ENCODE peak calls at places on chromosomes 5 and 9, in ten cellular contexts. One of them, this sample, is unnamed.
A peak's percentile ranks its signal among the peaks of the same experiment; 100 is the strongest.

GRCh38 chr9:136608331-136609159 is 54.2 kb upstream of the EGFL7 start:
- DNase-seq in suprapubic skin: no peak
- DNase-seq in HepG2: no peak
- DNase-seq in K562: no peak
- DNase-seq in sigmoid colon: no peak
- DNase-seq in SK-N-SH: no peak
- DNase-seq in upper lobe of left lung: peak; percentile 61
- DNase-seq in esophagus muscularis mucosa: no peak
- DNase-seq in GM12878: no peak
- DNase-seq in stomach: no peak
- DNase-seq in this sample: no peak

GRCh38 chr5:29852329-29852728 is 1341.2 kb upstream of the CDH6 start:
- DNase-seq in GM12878: no peak
- DNase-seq in esophagus muscularis mucosa: no peak
- DNase-seq in SK-N-SH: no peak
- DNase-seq in sigmoid colon: no peak
- DNase-seq in stomach: no peak
- DNase-seq in K562: no peak
- DNase-seq in HepG2: no peak
- DNase-seq in upper lobe of left lung: no peak
- DNase-seq in suprapubic skin: no peak
- DNase-seq in this sample: no peak

GRCh38 chr9:132849168-132849831 is 28.8 kb downstream of the AK8 start:
- DNase-seq in K562: no peak
- DNase-seq in suprapubic skin: no peak
- DNase-seq in SK-N-SH: peak; percentile 81
- DNase-seq in stomach: peak; percentile 85
- DNase-seq in esophagus muscularis mucosa: no peak
- DNase-seq in HepG2: no peak
- DNase-seq in upper lobe of left lung: no peak
- DNase-seq in sigmoid colon: peak; percentile 93
- DNase-seq in GM12878: no peak
- DNase-seq in this sample: peak; percentile 58

GRCh38 chr9:94833802-94834201 is 107.3 kb downstream of the AOPEP start:
- DNase-seq in HepG2: no peak
- DNase-seq in stomach: no peak
- DNase-seq in esophagus muscularis mucosa: no peak
- DNase-seq in sigmoid colon: no peak
- DNase-seq in upper lobe of left lung: no peak
- DNase-seq in GM12878: no peak
- DNase-seq in suprapubic skin: no peak
- DNase-seq in SK-N-SH: no peak
- DNase-seq in K562: no peak
- DNase-seq in this sample: no peak

GRCh38 chr5:115961413-115962238 is 649 bp upstream of the LVRN start:
- DNase-seq in HepG2: no peak
- DNase-seq in suprapubic skin: peak; percentile 80
- DNase-seq in upper lobe of left lung: peak; percentile 38
- DNase-seq in GM12878: no peak
- DNase-seq in K562: no peak
- DNase-seq in sigmoid colon: no peak
- DNase-seq in stomach: no peak
- DNase-seq in esophagus muscularis mucosa: peak; percentile 80
- DNase-seq in SK-N-SH: peak; percentile 81
- DNase-seq in this sample: no peak

GRCh38 chr5:138610468-138611294 is 35.5 kb upstream of the HSPA9 start:
- DNase-seq in HepG2: no peak
- DNase-seq in sigmoid colon: peak; percentile 65
- DNase-seq in GM12878: no peak
- DNase-seq in SK-N-SH: peak; percentile 64
- DNase-seq in K562: no peak
- DNase-seq in stomach: no peak
- DNase-seq in suprapubic skin: peak; percentile 64
- DNase-seq in upper lobe of left lung: peak; percentile 58
- DNase-seq in esophagus muscularis mucosa: no peak
- DNase-seq in this sample: no peak

GRCh38 chr9:4575997-4576396 is 85.7 kb downstream of the SLC1A1 start:
- DNase-seq in stomach: no peak
- DNase-seq in sigmoid colon: no peak
- DNase-seq in GM12878: no peak
- DNase-seq in upper lobe of left lung: no peak
- DNase-seq in SK-N-SH: no peak
- DNase-seq in esophagus muscularis mucosa: no peak
- DNase-seq in suprapubic skin: no peak
- DNase-seq in HepG2: no peak
- DNase-seq in K562: no peak
- DNase-seq in this sample: no peak

GRCh38 chr9:108569624-108570023 is 286.2 kb downstream of the ACTL7B start:
- DNase-seq in K562: no peak
- DNase-seq in upper lobe of left lung: no peak
- DNase-seq in SK-N-SH: no peak
- DNase-seq in suprapubic skin: no peak
- DNase-seq in stomach: no peak
- DNase-seq in GM12878: no peak
- DNase-seq in HepG2: no peak
- DNase-seq in sigmoid colon: no peak
- DNase-seq in esophagus muscularis mucosa: no peak
- DNase-seq in this sample: no peak

GRCh38 chr5:33852327-33852726 is 39.5 kb downstream of the ADAMTS12 start:
- DNase-seq in suprapubic skin: no peak
- DNase-seq in K562: no peak
- DNase-seq in sigmoid colon: no peak
- DNase-seq in GM12878: no peak
- DNase-seq in esophagus muscularis mucosa: no peak
- DNase-seq in stomach: no peak
- DNase-seq in SK-N-SH: no peak
- DNase-seq in upper lobe of left lung: no peak
- DNase-seq in HepG2: no peak
- DNase-seq in this sample: no peak

GRCh38 chr5:92544042-92544441 is 1037.0 kb downstream of the NR2F1-AS1 start:
- DNase-seq in suprapubic skin: no peak
- DNase-seq in stomach: no peak
- DNase-seq in HepG2: no peak
- DNase-seq in SK-N-SH: no peak
- DNase-seq in GM12878: no peak
- DNase-seq in upper lobe of left lung: no peak
- DNase-seq in sigmoid colon: no peak
- DNase-seq in K562: no peak
- DNase-seq in esophagus muscularis mucosa: no peak
- DNase-seq in this sample: no peak

GRCh38 chr5:132059696-132060500 is 557 bp upstream of the IL3 start:
- DNase-seq in SK-N-SH: peak; percentile 3
- DNase-seq in esophagus muscularis mucosa: no peak
- DNase-seq in GM12878: no peak
- DNase-seq in suprapubic skin: peak; percentile 63
- DNase-seq in HepG2: no peak
- DNase-seq in stomach: peak; percentile 19
- DNase-seq in sigmoid colon: peak; percentile 35
- DNase-seq in K562: no peak
- DNase-seq in upper lobe of left lung: peak; percentile 60
- DNase-seq in this sample: peak; percentile 2
- TF ChIP-seq POLR2AphosphoS5 in SK-N-SH: no peak
- TF ChIP-seq POLR2AphosphoS5 in esophagus muscularis mucosa: no peak
- TF ChIP-seq POLR2AphosphoS5 in GM12878: no peak
- TF ChIP-seq POLR2AphosphoS5 in suprapubic skin: no peak
- TF ChIP-seq POLR2AphosphoS5 in HepG2: no peak
- TF ChIP-seq POLR2AphosphoS5 in stomach: no peak
- TF ChIP-seq POLR2AphosphoS5 in sigmoid colon: no peak
- TF ChIP-seq POLR2AphosphoS5 in K562: no peak
- TF ChIP-seq POLR2AphosphoS5 in upper lobe of left lung: no peak
- TF ChIP-seq POLR2AphosphoS5 in this sample: no peak

GRCh38 chr5:1322036-1322903 is 22.6 kb downstream of the CLPTM1L start:
- DNase-seq in stomach: no peak
- DNase-seq in SK-N-SH: no peak
- DNase-seq in K562: no peak
- DNase-seq in suprapubic skin: peak; percentile 68
- DNase-seq in HepG2: no peak
- DNase-seq in sigmoid colon: peak; percentile 55
- DNase-seq in upper lobe of left lung: peak; percentile 62
- DNase-seq in esophagus muscularis mucosa: no peak
- DNase-seq in GM12878: no peak
- DNase-seq in this sample: no peak

GRCh38 chr5:1319436-1320343 is 24.8 kb upstream of the TERT start:
- DNase-seq in suprapubic skin: peak; percentile 56
- DNase-seq in SK-N-SH: no peak
- DNase-seq in stomach: peak; percentile 63
- DNase-seq in HepG2: no peak
- DNase-seq in upper lobe of left lung: peak; percentile 68
- DNase-seq in K562: no peak
- DNase-seq in esophagus muscularis mucosa: no peak
- DNase-seq in sigmoid colon: peak; percentile 47
- DNase-seq in GM12878: no peak
- DNase-seq in this sample: no peak

GRCh38 chr5:1322955-1323802 is 21.7 kb downstream of the CLPTM1L start:
- DNase-seq in GM12878: no peak
- DNase-seq in upper lobe of left lung: peak; percentile 65
- DNase-seq in esophagus muscularis mucosa: no peak
- DNase-seq in SK-N-SH: no peak
- DNase-seq in stomach: no peak
- DNase-seq in K562: no peak
- DNase-seq in HepG2: no peak
- DNase-seq in suprapubic skin: peak; percentile 74
- DNase-seq in sigmoid colon: peak; percentile 57
- DNase-seq in this sample: no peak

GRCh38 chr5:1320436-1321344 is 24.2 kb downstream of the CLPTM1L start:
- DNase-seq in esophagus muscularis mucosa: no peak
- DNase-seq in sigmoid colon: peak; percentile 47
- DNase-seq in upper lobe of left lung: peak; percentile 63
- DNase-seq in HepG2: no peak
- DNase-seq in K562: no peak
- DNase-seq in SK-N-SH: no peak
- DNase-seq in GM12878: no peak
- DNase-seq in stomach: no peak
- DNase-seq in suprapubic skin: peak; percentile 78
- DNase-seq in this sample: no peak

DNA sequence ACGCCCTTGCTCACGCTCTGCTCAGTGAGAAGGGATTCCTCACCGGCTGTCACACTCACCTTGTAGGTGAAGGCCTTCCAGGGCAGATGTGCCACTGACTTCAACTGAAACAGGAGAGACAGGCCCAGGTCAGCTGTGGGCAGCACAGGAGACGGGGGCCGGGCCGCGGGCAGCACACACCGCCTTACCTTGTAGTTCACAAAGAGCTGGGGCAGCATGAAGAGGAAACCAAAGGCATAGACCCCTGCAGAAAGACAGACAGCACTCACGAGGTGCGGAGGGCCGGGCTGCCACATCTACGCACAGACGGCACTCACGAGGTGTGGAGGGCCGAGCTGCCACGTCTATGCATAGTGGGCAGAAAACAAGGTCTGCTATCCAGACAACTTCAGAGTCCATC is 23.3 kb downstream of the CLPTM1L start:
- DNase-seq in HepG2: no peak
- DNase-seq in esophagus muscularis mucosa: no peak
- DNase-seq in stomach: no peak
- DNase-seq in K562: no peak
- DNase-seq in SK-N-SH: no peak
- DNase-seq in suprapubic skin: peak; percentile 61
- DNase-seq in sigmoid colon: peak; percentile 57
- DNase-seq in GM12878: no peak
- DNase-seq in upper lobe of left lung: peak; percentile 79
- DNase-seq in this sample: no peak
- TF ChIP-seq EP300 in HepG2: no peak
- TF ChIP-seq EP300 in esophagus muscularis mucosa: no peak
- TF ChIP-seq EP300 in stomach: no peak
- TF ChIP-seq EP300 in K562: no peak
- TF ChIP-seq EP300 in SK-N-SH: no peak
- TF ChIP-seq EP300 in suprapubic skin: no peak
- TF ChIP-seq EP300 in sigmoid colon: no peak
- TF ChIP-seq EP300 in GM12878: no peak
- TF ChIP-seq EP300 in upper lobe of left lung: no peak
- TF ChIP-seq EP300 in this sample: no peak

GRCh38 chr5:144087576-144087975 is 82.9 kb downstream of the YIPF5 start:
- DNase-seq in sigmoid colon: no peak
- DNase-seq in esophagus muscularis mucosa: no peak
- DNase-seq in SK-N-SH: no peak
- DNase-seq in stomach: no peak
- DNase-seq in K562: no peak
- DNase-seq in upper lobe of left lung: no peak
- DNase-seq in HepG2: no peak
- DNase-seq in GM12878: no peak
- DNase-seq in suprapubic skin: no peak
- DNase-seq in this sample: no peak
- TF ChIP-seq POLR2AphosphoS5 in sigmoid colon: no peak
- TF ChIP-seq POLR2AphosphoS5 in esophagus muscularis mucosa: no peak
- TF ChIP-seq POLR2AphosphoS5 in SK-N-SH: no peak
- TF ChIP-seq POLR2AphosphoS5 in stomach: no peak
- TF ChIP-seq POLR2AphosphoS5 in K562: no peak
- TF ChIP-seq POLR2AphosphoS5 in upper lobe of left lung: no peak
- TF ChIP-seq POLR2AphosphoS5 in HepG2: no peak
- TF ChIP-seq POLR2AphosphoS5 in GM12878: no peak
- TF ChIP-seq POLR2AphosphoS5 in suprapubic skin: no peak
- TF ChIP-seq POLR2AphosphoS5 in this sample: no peak

GRCh38 chr5:91277840-91278239 is 105.3 kb downstream of the ARRDC3 start:
- DNase-seq in sigmoid colon: no peak
- DNase-seq in suprapubic skin: no peak
- DNase-seq in upper lobe of left lung: no peak
- DNase-seq in GM12878: no peak
- DNase-seq in HepG2: no peak
- DNase-seq in K562: no peak
- DNase-seq in esophagus muscularis mucosa: no peak
- DNase-seq in SK-N-SH: no peak
- DNase-seq in stomach: no peak
- DNase-seq in this sample: no peak

GRCh38 chr5:91269198-91269597 is 113.9 kb downstream of the ARRDC3 start:
- DNase-seq in upper lobe of left lung: no peak
- DNase-seq in HepG2: no peak
- DNase-seq in GM12878: no peak
- DNase-seq in K562: no peak
- DNase-seq in esophagus muscularis mucosa: no peak
- DNase-seq in stomach: no peak
- DNase-seq in suprapubic skin: no peak
- DNase-seq in sigmoid colon: no peak
- DNase-seq in SK-N-SH: no peak
- DNase-seq in this sample: no peak

GRCh38 chr5:91277093-91277626 is 106.0 kb downstream of the ARRDC3 start:
- DNase-seq in upper lobe of left lung: no peak
- DNase-seq in K562: no peak
- DNase-seq in stomach: no peak
- DNase-seq in SK-N-SH: no peak
- DNase-seq in HepG2: no peak
- DNase-seq in sigmoid colon: no peak
- DNase-seq in GM12878: no peak
- DNase-seq in suprapubic skin: no peak
- DNase-seq in esophagus muscularis mucosa: no peak
- DNase-seq in this sample: no peak

GRCh38 chr5:91271999-91272398 is 111.1 kb downstream of the ARRDC3 start:
- DNase-seq in suprapubic skin: no peak
- DNase-seq in K562: no peak
- DNase-seq in HepG2: no peak
- DNase-seq in upper lobe of left lung: no peak
- DNase-seq in GM12878: peak; percentile 76
- DNase-seq in stomach: no peak
- DNase-seq in esophagus muscularis mucosa: no peak
- DNase-seq in SK-N-SH: no peak
- DNase-seq in sigmoid colon: no peak
- DNase-seq in this sample: no peak

DNA sequence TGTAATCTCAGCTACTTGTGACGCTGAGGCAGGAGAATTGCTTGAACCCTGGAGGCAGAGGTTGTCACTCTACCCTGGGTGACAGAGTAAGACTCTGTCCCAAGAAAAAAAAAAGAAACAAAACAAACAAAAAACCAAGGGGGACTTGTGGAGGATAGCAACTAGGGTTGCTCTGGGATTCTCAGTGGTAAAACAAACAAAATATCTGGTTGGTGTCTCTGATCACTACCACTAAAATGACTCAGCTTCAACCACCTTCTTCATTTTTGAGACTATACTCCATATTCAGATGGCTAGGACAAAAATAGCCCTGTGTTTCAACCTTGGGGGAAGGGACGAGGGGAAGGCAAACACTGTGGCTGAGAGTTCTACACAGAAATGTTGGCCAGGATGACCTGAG is 110.3 kb downstream of the ARRDC3 start:
- DNase-seq in sigmoid colon: no peak
- DNase-seq in GM12878: peak; percentile 84
- DNase-seq in HepG2: peak; percentile 9
- DNase-seq in K562: no peak
- DNase-seq in SK-N-SH: no peak
- DNase-seq in stomach: no peak
- DNase-seq in upper lobe of left lung: no peak
- DNase-seq in esophagus muscularis mucosa: no peak
- DNase-seq in suprapubic skin: no peak
- DNase-seq in this sample: no peak
- TF ChIP-seq EP300 in sigmoid colon: no peak
- TF ChIP-seq EP300 in GM12878: peak; percentile 88
- TF ChIP-seq EP300 in HepG2: no peak
- TF ChIP-seq EP300 in K562: no peak
- TF ChIP-seq EP300 in SK-N-SH: no peak
- TF ChIP-seq EP300 in stomach: no peak
- TF ChIP-seq EP300 in upper lobe of left lung: no peak
- TF ChIP-seq EP300 in esophagus muscularis mucosa: no peak
- TF ChIP-seq EP300 in suprapubic skin: no peak
- TF ChIP-seq EP300 in this sample: no peak